ENCODE peak calls at places on chromosomes 2 and 18, in seven cellular contexts. One of them, this sample, is unnamed.

GRCh38 chr2:172249986-172250385 is 147.3 kb upstream of the DLX2 start:
- DNase-seq in cardiac muscle cell: no peak
- DNase-seq in mammary epithelial cell: peak; percentile 87
- DNase-seq in right cardiac atrium: no peak
- DNase-seq in prostate gland: no peak
- DNase-seq in CD4-positive, CD25-positive, alpha-beta regulatory T cell: no peak
- DNase-seq in MM.1S: no peak
- DNase-seq in this sample: peak; percentile 89

GRCh38 chr2:25673170-25674002 is at the start of gene DTNB:
- DNase-seq in MM.1S: peak; percentile 81
- DNase-seq in right cardiac atrium: peak; percentile 81
- DNase-seq in prostate gland: peak; percentile 89
- DNase-seq in CD4-positive, CD25-positive, alpha-beta regulatory T cell: peak; percentile 76
- DNase-seq in cardiac muscle cell: peak; percentile 88
- DNase-seq in mammary epithelial cell: peak; percentile 89
- DNase-seq in this sample: peak; percentile 89

GRCh38 chr18:47791461-47791860 is 139.0 kb downstream of the SMAD2 start:
- DNase-seq in MM.1S: no peak
- DNase-seq in CD4-positive, CD25-positive, alpha-beta regulatory T cell: no peak
- DNase-seq in cardiac muscle cell: no peak
- DNase-seq in prostate gland: no peak
- DNase-seq in mammary epithelial cell: no peak
- DNase-seq in right cardiac atrium: no peak
- DNase-seq in this sample: no peak

GRCh38 chr2:158889135-158889853 is 79.1 kb upstream of the TANC1 start:
- DNase-seq in right cardiac atrium: no peak
- DNase-seq in cardiac muscle cell: no peak
- DNase-seq in prostate gland: no peak
- DNase-seq in mammary epithelial cell: peak; percentile 81
- DNase-seq in CD4-positive, CD25-positive, alpha-beta regulatory T cell: no peak
- DNase-seq in MM.1S: no peak
- DNase-seq in this sample: peak; percentile 33

GRCh38 chr2:217656366-217656765 is 346.4 kb downstream of the TNS1 start:
- DNase-seq in cardiac muscle cell: no peak
- DNase-seq in mammary epithelial cell: no peak
- DNase-seq in right cardiac atrium: no peak
- DNase-seq in CD4-positive, CD25-positive, alpha-beta regulatory T cell: no peak
- DNase-seq in MM.1S: no peak
- DNase-seq in prostate gland: no peak
- DNase-seq in this sample: peak; percentile 28

GRCh38 chr2:184646177-184646576 is 47.8 kb downstream of the ZNF804A start:
- DNase-seq in prostate gland: no peak
- DNase-seq in right cardiac atrium: no peak
- DNase-seq in CD4-positive, CD25-positive, alpha-beta regulatory T cell: no peak
- DNase-seq in MM.1S: no peak
- DNase-seq in cardiac muscle cell: no peak
- DNase-seq in mammary epithelial cell: peak; percentile 63
- DNase-seq in this sample: peak; percentile 82

GRCh38 chr2:109258905-109259540 is 130.0 kb downstream of the SH3RF3 start:
- DNase-seq in right cardiac atrium: no peak
- DNase-seq in prostate gland: no peak
- DNase-seq in mammary epithelial cell: no peak
- DNase-seq in cardiac muscle cell: no peak
- DNase-seq in MM.1S: no peak
- DNase-seq in CD4-positive, CD25-positive, alpha-beta regulatory T cell: no peak
- DNase-seq in this sample: no peak

GRCh38 chr2:82089518-82089917 is 1785.0 kb upstream of the LRRTM1 start:
- DNase-seq in mammary epithelial cell: no peak
- DNase-seq in MM.1S: peak; percentile 69
- DNase-seq in cardiac muscle cell: no peak
- DNase-seq in right cardiac atrium: no peak
- DNase-seq in CD4-positive, CD25-positive, alpha-beta regulatory T cell: no peak
- DNase-seq in prostate gland: no peak
- DNase-seq in this sample: no peak

GRCh38 chr2:222783592-222783991 is 77.2 kb upstream of the ACSL3 start:
- DNase-seq in cardiac muscle cell: no peak
- DNase-seq in CD4-positive, CD25-positive, alpha-beta regulatory T cell: no peak
- DNase-seq in mammary epithelial cell: no peak
- DNase-seq in prostate gland: no peak
- DNase-seq in right cardiac atrium: no peak
- DNase-seq in MM.1S: no peak
- DNase-seq in this sample: no peak

GRCh38 chr18:70288171-70288850 is 534 bp upstream of the SOCS6 start:
- DNase-seq in mammary epithelial cell: no peak
- DNase-seq in prostate gland: peak; percentile 24
- DNase-seq in right cardiac atrium: peak; percentile 46
- DNase-seq in cardiac muscle cell: no peak
- DNase-seq in MM.1S: no peak
- DNase-seq in CD4-positive, CD25-positive, alpha-beta regulatory T cell: no peak
- DNase-seq in this sample: peak; percentile 23

GRCh38 chr2:242010567-242011513 is 141.3 kb downstream of the RTP5 start:
- DNase-seq in CD4-positive, CD25-positive, alpha-beta regulatory T cell: no peak
- DNase-seq in cardiac muscle cell: no peak
- DNase-seq in mammary epithelial cell: no peak
- DNase-seq in MM.1S: no peak
- DNase-seq in prostate gland: no peak
- DNase-seq in right cardiac atrium: no peak
- DNase-seq in this sample: no peak

GRCh38 chr2:230664128-230664527 is 48.5 kb upstream of the CAB39 start:
- DNase-seq in MM.1S: no peak
- DNase-seq in cardiac muscle cell: no peak
- DNase-seq in CD4-positive, CD25-positive, alpha-beta regulatory T cell: no peak
- DNase-seq in right cardiac atrium: peak; percentile 42
- DNase-seq in prostate gland: no peak
- DNase-seq in mammary epithelial cell: no peak
- DNase-seq in this sample: no peak

GRCh38 chr2:231640646-231641111 is 48.0 kb downstream of the TEX44 start:
- DNase-seq in MM.1S: no peak
- DNase-seq in right cardiac atrium: peak; percentile 80
- DNase-seq in cardiac muscle cell: no peak
- DNase-seq in mammary epithelial cell: no peak
- DNase-seq in CD4-positive, CD25-positive, alpha-beta regulatory T cell: no peak
- DNase-seq in prostate gland: no peak
- DNase-seq in this sample: peak; percentile 21

GRCh38 chr2:72965770-72966430 is 48.6 kb downstream of the EMX1 start:
- DNase-seq in right cardiac atrium: no peak
- DNase-seq in CD4-positive, CD25-positive, alpha-beta regulatory T cell: no peak
- DNase-seq in prostate gland: no peak
- DNase-seq in mammary epithelial cell: no peak
- DNase-seq in MM.1S: no peak
- DNase-seq in cardiac muscle cell: no peak
- DNase-seq in this sample: no peak

GRCh38 chr2:121502246-121502645 is 28.4 kb upstream of the RNU4ATAC start:
- DNase-seq in cardiac muscle cell: no peak
- DNase-seq in MM.1S: no peak
- DNase-seq in CD4-positive, CD25-positive, alpha-beta regulatory T cell: no peak
- DNase-seq in mammary epithelial cell: peak; percentile 84
- DNase-seq in prostate gland: no peak
- DNase-seq in right cardiac atrium: no peak
- DNase-seq in this sample: peak; percentile 65

GRCh38 chr2:55236992-55237543 is 4.6 kb downstream of the RPS27A start:
- DNase-seq in prostate gland: no peak
- DNase-seq in MM.1S: no peak
- DNase-seq in cardiac muscle cell: no peak
- DNase-seq in CD4-positive, CD25-positive, alpha-beta regulatory T cell: no peak
- DNase-seq in right cardiac atrium: no peak
- DNase-seq in mammary epithelial cell: no peak
- DNase-seq in this sample: no peak

GRCh38 chr18:3380384-3380961 is 69.5 kb upstream of the TGIF1 start:
- DNase-seq in CD4-positive, CD25-positive, alpha-beta regulatory T cell: no peak
- DNase-seq in cardiac muscle cell: no peak
- DNase-seq in mammary epithelial cell: peak; percentile 82
- DNase-seq in right cardiac atrium: no peak
- DNase-seq in MM.1S: no peak
- DNase-seq in prostate gland: no peak
- DNase-seq in this sample: peak; percentile 71

GRCh38 chr2:21428754-21429153 is 305.0 kb downstream of the TDRD15 start:
- DNase-seq in CD4-positive, CD25-positive, alpha-beta regulatory T cell: no peak
- DNase-seq in MM.1S: no peak
- DNase-seq in prostate gland: no peak
- DNase-seq in right cardiac atrium: no peak
- DNase-seq in mammary epithelial cell: no peak
- DNase-seq in cardiac muscle cell: no peak
- DNase-seq in this sample: no peak

GRCh38 chr2:36785179-36785795 is 88.8 kb downstream of the VIT start:
- DNase-seq in prostate gland: peak; percentile 37
- DNase-seq in MM.1S: peak; percentile 75
- DNase-seq in mammary epithelial cell: peak; percentile 66
- DNase-seq in right cardiac atrium: no peak
- DNase-seq in cardiac muscle cell: peak; percentile 71
- DNase-seq in CD4-positive, CD25-positive, alpha-beta regulatory T cell: peak; percentile 20
- DNase-seq in this sample: peak; percentile 84

GRCh38 chr18:903703-904102 is 968 bp upstream of the ADCYAP1 start:
- DNase-seq in cardiac muscle cell: peak; percentile 83
- DNase-seq in right cardiac atrium: peak; percentile 44
- DNase-seq in mammary epithelial cell: peak; percentile 33
- DNase-seq in prostate gland: no peak
- DNase-seq in MM.1S: no peak
- DNase-seq in CD4-positive, CD25-positive, alpha-beta regulatory T cell: no peak
- DNase-seq in this sample: peak; percentile 57

DNA sequence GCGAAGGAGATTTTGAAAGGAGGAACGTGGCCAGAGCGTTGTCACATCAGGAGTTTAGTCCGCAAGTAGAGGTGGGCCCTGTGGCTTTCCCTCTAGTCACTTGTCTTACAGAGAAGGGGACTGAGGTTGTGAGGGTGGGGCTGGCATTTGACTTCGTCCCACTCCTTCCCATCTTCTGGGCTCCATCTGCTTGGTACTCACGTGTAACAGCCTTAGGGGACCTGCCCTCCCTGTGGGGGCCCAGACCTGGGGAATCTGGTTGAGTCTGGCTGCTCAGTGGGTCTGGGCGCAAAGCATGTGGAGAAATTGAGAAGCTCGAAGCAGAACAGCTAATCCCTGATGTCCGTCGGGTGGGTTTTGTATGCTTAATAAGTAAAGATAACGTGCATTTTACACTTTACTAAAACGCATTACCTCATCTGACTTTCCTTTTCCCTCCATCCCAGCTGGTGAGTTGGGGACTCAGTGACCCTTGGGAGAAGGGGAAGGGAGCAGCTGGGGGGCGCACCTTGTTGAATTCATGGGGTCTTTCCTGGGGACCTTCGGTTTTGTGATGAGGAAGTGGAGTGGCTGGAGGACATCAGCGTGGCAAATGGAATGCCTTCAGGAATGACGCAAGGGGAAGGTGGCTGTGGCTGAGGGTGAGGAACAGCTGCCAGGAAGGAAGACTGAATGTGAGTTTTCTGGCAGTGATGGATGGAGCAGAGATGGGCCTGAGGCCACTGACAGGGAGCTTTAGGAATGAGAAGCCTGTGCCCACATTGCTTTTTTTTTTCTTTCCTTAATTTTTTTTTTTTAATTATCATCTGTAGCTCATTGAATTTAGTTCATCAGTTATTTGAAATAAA is 44.8 kb downstream of the ASAP2 start:
- DNase-seq in CD4-positive, CD25-positive, alpha-beta regulatory T cell: no peak
- DNase-seq in cardiac muscle cell: no peak
- DNase-seq in right cardiac atrium: peak; percentile 57
- DNase-seq in MM.1S: no peak
- DNase-seq in prostate gland: peak; percentile 34
- DNase-seq in mammary epithelial cell: peak; percentile 82
- DNase-seq in this sample: peak; percentile 79
- H3K4me1 ChIP-seq in CD4-positive, CD25-positive, alpha-beta regulatory T cell: no peaks in the 10 kb centered on the region
- H3K4me1 ChIP-seq in cardiac muscle cell: peaks cover 33% of the 10 kb centered on the region
- H3K4me1 ChIP-seq in right cardiac atrium: peaks cover 26% of the 10 kb centered on the region
- H3K4me1 ChIP-seq in MM.1S: no peaks in the 10 kb centered on the region
- H3K4me1 ChIP-seq in prostate gland: no peaks in the 10 kb centered on the region
- H3K4me1 ChIP-seq in mammary epithelial cell: peaks cover 71% of the 10 kb centered on the region
- H3K4me1 ChIP-seq in this sample: peaks cover 37% of the 10 kb centered on the region

GRCh38 chr2:190180313-190181065 is 118.0 kb upstream of the MSTN start:
- DNase-seq in cardiac muscle cell: peak; percentile 70
- DNase-seq in right cardiac atrium: peak; percentile 74
- DNase-seq in MM.1S: peak; percentile 86
- DNase-seq in prostate gland: peak; percentile 35
- DNase-seq in mammary epithelial cell: no peak
- DNase-seq in CD4-positive, CD25-positive, alpha-beta regulatory T cell: no peak
- DNase-seq in this sample: no peak
- H3K4me3 ChIP-seq in cardiac muscle cell: peak overlapping the region; percentile 57
- H3K4me3 ChIP-seq in right cardiac atrium: peak overlapping the region; percentile 63
- H3K4me3 ChIP-seq in MM.1S: peak overlapping the region; percentile 87
- H3K4me3 ChIP-seq in prostate gland: peak overlapping the region; percentile 49
- H3K4me3 ChIP-seq in mammary epithelial cell: peak overlapping the region; percentile 28
- H3K4me3 ChIP-seq in CD4-positive, CD25-positive, alpha-beta regulatory T cell: no peak overlapping the region
- H3K4me3 ChIP-seq in this sample: no peak overlapping the region

GRCh38 chr18:26277374-26277773 is 51.1 kb downstream of the TAF4B start:
- DNase-seq in mammary epithelial cell: no peak
- DNase-seq in prostate gland: no peak
- DNase-seq in right cardiac atrium: no peak
- DNase-seq in MM.1S: no peak
- DNase-seq in CD4-positive, CD25-positive, alpha-beta regulatory T cell: no peak
- DNase-seq in cardiac muscle cell: no peak
- DNase-seq in this sample: no peak

GRCh38 chr18:26268454-26268853 is 42.2 kb downstream of the TAF4B start:
- DNase-seq in mammary epithelial cell: peak; percentile 80
- DNase-seq in prostate gland: no peak
- DNase-seq in MM.1S: no peak
- DNase-seq in CD4-positive, CD25-positive, alpha-beta regulatory T cell: no peak
- DNase-seq in right cardiac atrium: no peak
- DNase-seq in cardiac muscle cell: no peak
- DNase-seq in this sample: no peak

GRCh38 chr18:26267350-26267749 is 41.1 kb downstream of the TAF4B start:
- DNase-seq in cardiac muscle cell: no peak
- DNase-seq in CD4-positive, CD25-positive, alpha-beta regulatory T cell: no peak
- DNase-seq in right cardiac atrium: no peak
- DNase-seq in mammary epithelial cell: no peak
- DNase-seq in prostate gland: no peak
- DNase-seq in MM.1S: no peak
- DNase-seq in this sample: no peak

GRCh38 chr18:26271917-26272549 is 45.8 kb downstream of the TAF4B start:
- DNase-seq in MM.1S: no peak
- DNase-seq in right cardiac atrium: no peak
- DNase-seq in cardiac muscle cell: no peak
- DNase-seq in mammary epithelial cell: no peak
- DNase-seq in CD4-positive, CD25-positive, alpha-beta regulatory T cell: no peak
- DNase-seq in prostate gland: no peak
- DNase-seq in this sample: no peak
- H3K4me1 ChIP-seq in MM.1S: no peaks in the 10 kb centered on the region
- H3K4me1 ChIP-seq in right cardiac atrium: no peaks in the 10 kb centered on the region
- H3K4me1 ChIP-seq in cardiac muscle cell: no peaks in the 10 kb centered on the region
- H3K4me1 ChIP-seq in mammary epithelial cell: no peaks in the 10 kb centered on the region
- H3K4me1 ChIP-seq in CD4-positive, CD25-positive, alpha-beta regulatory T cell: no peaks in the 10 kb centered on the region
- H3K4me1 ChIP-seq in prostate gland: no peaks in the 10 kb centered on the region
- H3K4me1 ChIP-seq in this sample: no peaks in the 10 kb centered on the region

DNA sequence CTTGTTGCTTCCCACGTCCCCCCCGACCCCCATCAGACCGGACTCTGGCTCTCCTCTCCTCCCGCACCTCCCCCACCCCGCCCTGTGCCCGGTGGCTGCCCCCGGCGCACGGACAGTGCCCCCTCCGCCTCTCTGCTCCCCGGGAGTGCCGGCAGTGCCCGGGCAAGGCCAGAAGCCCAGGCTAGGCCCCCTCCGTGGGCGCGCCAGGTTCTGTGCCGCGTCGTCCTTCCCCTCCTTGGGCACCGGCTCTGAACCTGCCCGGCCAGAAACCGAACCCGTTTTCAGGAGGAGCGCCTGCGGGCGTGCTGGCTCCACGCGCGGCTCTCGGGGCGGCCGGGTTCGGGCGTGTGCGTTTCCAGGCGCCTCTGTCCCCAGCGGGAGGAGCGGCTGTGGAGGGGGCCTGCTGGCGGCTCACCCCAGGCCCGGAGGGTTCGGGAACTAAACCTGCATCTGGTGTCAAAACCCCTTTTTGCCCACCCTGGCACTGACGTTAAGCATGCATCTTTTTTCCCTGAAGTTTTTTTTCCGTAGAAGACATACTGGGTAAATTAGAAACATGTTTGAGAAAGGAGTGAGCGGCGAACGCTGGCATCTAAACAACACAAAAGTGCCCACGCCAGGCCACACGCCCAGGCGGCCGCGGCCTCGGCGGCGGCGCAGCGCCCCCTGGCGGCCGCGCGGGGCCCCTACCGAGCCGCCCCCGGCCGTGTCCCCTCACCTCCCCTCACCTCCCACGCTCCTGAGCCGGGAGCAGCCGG is 123.9 kb upstream of the SLC1A4 start:
- DNase-seq in prostate gland: peak; percentile 63
- DNase-seq in mammary epithelial cell: peak; percentile 45
- DNase-seq in MM.1S: peak; percentile 61
- DNase-seq in cardiac muscle cell: peak; percentile 80
- DNase-seq in right cardiac atrium: peak; percentile 67
- DNase-seq in CD4-positive, CD25-positive, alpha-beta regulatory T cell: peak; percentile 48
- DNase-seq in this sample: peak; percentile 73
- H3K4me3 ChIP-seq in prostate gland: peak overlapping the region; percentile 54
- H3K4me3 ChIP-seq in mammary epithelial cell: peak overlapping the region; percentile 50
- H3K4me3 ChIP-seq in MM.1S: peak overlapping the region; percentile 88
- H3K4me3 ChIP-seq in cardiac muscle cell: peak overlapping the region; percentile 30
- H3K4me3 ChIP-seq in right cardiac atrium: peak overlapping the region; percentile 63
- H3K4me3 ChIP-seq in CD4-positive, CD25-positive, alpha-beta regulatory T cell: peak overlapping the region; percentile 82
- H3K4me3 ChIP-seq in this sample: peak overlapping the region; percentile 68